ENCODE peak calls at places on chromosomes 2 and 18, in six cellular contexts. H, Q, S, J, Z and Y are unnamed samples.

GRCh38 chr2:109129921-109130725 is 1.1 kb downstream of the SH3RF3 start:
- DNase-seq in H (peak), Q (peak), S (peak), J (peak), Z (peak), Y (no peak)

GRCh38 chr2:20398956-20399567 is 47.8 kb upstream of the RHOB start:
- DNase-seq in H (no peak), Q (peak), S (no peak), J (no peak), Z (no peak), Y (no peak)

GRCh38 chr2:239150125-239151011 is 250.5 kb downstream of the HDAC4 start:
- DNase-seq in H (peak), Q (no peak), S (no peak), J (peak), Z (peak), Y (no peak)

GRCh38 chr2:38107738-38108410 is 31.9 kb upstream of the CYP1B1 start:
- DNase-seq in H (no peak), Q (no peak), S (no peak), J (no peak), Z (no peak), Y (no peak)

GRCh38 chr18:27363918-27364317 is 178.8 kb upstream of the CHST9 start:
- DNase-seq in H (no peak), Q (no peak), S (no peak), J (no peak), Z (no peak), Y (peak)

GRCh38 chr2:161307676-161308075 is 549 bp upstream of the PSMD14 start:
- DNase-seq in H (no peak), Q (no peak), S (no peak), J (no peak), Z (no peak), Y (no peak)

GRCh38 chr2:191255271-191255670 is 10.1 kb downstream of the MYO1B start:
- DNase-seq in H (no peak), Q (peak), S (no peak), J (no peak), Z (no peak), Y (no peak)

GRCh38 chr2:40348665-40349064 is 103.2 kb downstream of the SLC8A1 start:
- DNase-seq in H (no peak), Q (peak), S (no peak), J (no peak), Z (no peak), Y (no peak)

GRCh38 chr2:172775319-172775718 is 39.7 kb downstream of the RAPGEF4 start:
- DNase-seq in H (no peak), Q (no peak), S (no peak), J (no peak), Z (no peak), Y (no peak)

GRCh38 chr2:27123302-27124150 is at the start of gene ABHD1:
- DNase-seq in H (peak), Q (no peak), S (peak), J (peak), Z (peak), Y (peak)

GRCh38 chr2:23828986-23829385 is 97.9 kb downstream of the ATAD2B start:
- DNase-seq in H (no peak), Q (peak), S (no peak), J (no peak), Z (no peak), Y (no peak)

GRCh38 chr2:98468621-98469236 is 24.1 kb downstream of the INPP4A start:
- DNase-seq in H (no peak), Q (peak), S (no peak), J (no peak), Z (peak), Y (no peak)

GRCh38 chr2:191188550-191189093 is 37.8 kb upstream of the STAT4 start:
- DNase-seq in H (no peak), Q (no peak), S (no peak), J (no peak), Z (no peak), Y (no peak)

GRCh38 chr2:12765203-12765602 is 48.5 kb downstream of the TRIB2 start:
- DNase-seq in H (no peak), Q (peak), S (no peak), J (no peak), Z (no peak), Y (no peak)

GRCh38 chr2:1584691-1585485 is 159.4 kb downstream of the PXDN start:
- DNase-seq in H (no peak), Q (no peak), S (no peak), J (no peak), Z (no peak), Y (no peak)

GRCh38 chr2:110114007-110114591 is 1.5 kb downstream of the MALL start:
- DNase-seq in H (no peak), Q (no peak), S (no peak), J (peak), Z (peak), Y (no peak)

GRCh38 chr2:96574364-96574763 is 37.8 kb downstream of the ARID5A start:
- DNase-seq in H (no peak), Q (no peak), S (no peak), J (no peak), Z (no peak), Y (no peak)

GRCh38 chr2:217691920-217692666 is 310.7 kb downstream of the TNS1 start:
- DNase-seq in H (no peak), Q (peak), S (no peak), J (peak), Z (no peak), Y (no peak)

GRCh38 chr2:148209598-148209997 is 188.7 kb downstream of the MBD5 start:
- DNase-seq in H (no peak), Q (no peak), S (peak), J (no peak), Z (peak), Y (no peak)

GRCh38 chr2:643761-644160 is 33.4 kb downstream of the TMEM18 start:
- DNase-seq in H (no peak), Q (no peak), S (no peak), J (no peak), Z (no peak), Y (no peak)

GRCh38 chr2:238489431-238489830 is 62.7 kb downstream of the ASB1 start:
- DNase-seq in H (no peak), Q (no peak), S (no peak), J (no peak), Z (no peak), Y (no peak)

GRCh38 chr2:102707796-102708713 is 53.8 kb upstream of the TMEM182 start:
- DNase-seq in H (no peak), Q (no peak), S (no peak), J (no peak), Z (no peak), Y (no peak)

GRCh38 chr2:31359229-31359628 is 55.3 kb downstream of the XDH start:
- DNase-seq in H (no peak), Q (no peak), S (no peak), J (no peak), Z (no peak), Y (no peak)

GRCh38 chr2:170505631-170506270 is 209.4 kb upstream of the SP5 start:
- DNase-seq in H (no peak), Q (no peak), S (no peak), J (peak), Z (peak), Y (no peak)

GRCh38 chr2:112692496-112692911 is 28.3 kb upstream of the NT5DC4 start:
- DNase-seq in H (no peak), Q (peak), S (no peak), J (no peak), Z (peak), Y (peak)

GRCh38 chr18:6627621-6628020 is 101.9 kb upstream of the ARHGAP28 start:
- DNase-seq in H (no peak), Q (peak), S (no peak), J (no peak), Z (no peak), Y (no peak)

GRCh38 chr2:234003972-234004617 is 46.4 kb upstream of the SPP2 start:
- DNase-seq in H (no peak), Q (peak), S (no peak), J (no peak), Z (peak), Y (no peak)

DNA sequence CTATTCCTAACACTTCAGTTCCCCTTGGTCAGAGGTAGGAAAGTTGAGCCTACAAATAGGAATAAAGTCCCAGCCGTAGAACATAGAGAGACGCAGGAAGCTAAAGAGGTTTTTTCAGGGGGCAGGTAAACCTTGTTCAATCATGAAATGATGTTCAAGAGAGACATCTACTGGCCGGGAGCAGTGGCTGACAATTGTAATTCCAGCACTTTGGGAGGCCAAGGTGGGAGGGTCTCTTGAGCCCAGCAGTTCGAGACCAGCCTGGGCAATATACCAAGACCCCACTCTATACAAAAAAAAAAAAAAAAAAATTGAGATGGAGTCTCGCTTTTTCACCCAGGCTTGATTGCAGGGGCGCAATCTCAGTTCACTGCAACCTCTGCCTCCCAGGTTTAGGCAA is 66.7 kb upstream of the DNAJC10 start:
- DNase-seq in H (peak), Q (peak), S (no peak), J (no peak), Z (peak), Y (peak)
- TF ChIP-seq CTCF in H (peak), Q (peak), S (no peak), J (peak), Z (peak), Y (peak)

GRCh38 chr2:44295636-44296359 is 20.5 kb downstream of the SLC3A1 start:
- DNase-seq in H (no peak), Q (no peak), S (peak), J (no peak), Z (peak), Y (no peak)
- TF ChIP-seq CTCF in H (no peak), Q (no peak), S (no peak), J (no peak), Z (no peak), Y (peak)

GRCh38 chr2:120546865-120547390 is 188.7 kb upstream of the GLI2 start:
- DNase-seq in H (no peak), Q (no peak), S (no peak), J (no peak), Z (no peak), Y (no peak)
- TF ChIP-seq CTCF in H (no peak), Q (no peak), S (no peak), J (no peak), Z (no peak), Y (no peak)

GRCh38 chr2:163595033-163595432 is 140.8 kb downstream of the FIGN start:
- DNase-seq in H (no peak), Q (peak), S (no peak), J (no peak), Z (no peak), Y (no peak)
- TF ChIP-seq CTCF in H (no peak), Q (no peak), S (no peak), J (no peak), Z (no peak), Y (no peak)

DNA sequence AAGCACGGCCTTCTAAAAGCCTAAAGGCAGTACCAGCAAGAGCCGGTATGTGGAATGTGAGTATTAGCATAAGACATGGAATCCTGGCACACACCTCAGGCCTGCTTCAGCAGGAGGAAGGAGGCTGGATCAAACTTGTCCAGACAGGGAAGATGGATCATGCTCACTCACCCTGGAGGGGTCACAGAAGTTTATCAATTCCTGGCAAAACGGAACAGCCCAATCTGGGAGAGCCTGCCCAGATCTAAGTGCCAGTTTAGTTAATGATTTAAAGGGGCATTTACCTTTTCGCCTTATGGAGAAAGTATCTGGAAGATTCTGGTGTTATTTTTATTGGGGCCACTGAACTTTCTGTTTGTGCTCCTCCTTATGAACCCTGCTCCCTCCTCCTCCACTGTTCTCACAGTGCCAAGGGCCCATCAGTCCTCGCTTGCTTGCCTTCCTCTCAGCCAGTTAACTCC is 58.3 kb upstream of the NFE2L2 start:
- DNase-seq in H (no peak), Q (no peak), S (no peak), J (no peak), Z (no peak), Y (no peak)
- TF ChIP-seq CTCF in H (no peak), Q (no peak), S (no peak), J (no peak), Z (no peak), Y (no peak)

DNA sequence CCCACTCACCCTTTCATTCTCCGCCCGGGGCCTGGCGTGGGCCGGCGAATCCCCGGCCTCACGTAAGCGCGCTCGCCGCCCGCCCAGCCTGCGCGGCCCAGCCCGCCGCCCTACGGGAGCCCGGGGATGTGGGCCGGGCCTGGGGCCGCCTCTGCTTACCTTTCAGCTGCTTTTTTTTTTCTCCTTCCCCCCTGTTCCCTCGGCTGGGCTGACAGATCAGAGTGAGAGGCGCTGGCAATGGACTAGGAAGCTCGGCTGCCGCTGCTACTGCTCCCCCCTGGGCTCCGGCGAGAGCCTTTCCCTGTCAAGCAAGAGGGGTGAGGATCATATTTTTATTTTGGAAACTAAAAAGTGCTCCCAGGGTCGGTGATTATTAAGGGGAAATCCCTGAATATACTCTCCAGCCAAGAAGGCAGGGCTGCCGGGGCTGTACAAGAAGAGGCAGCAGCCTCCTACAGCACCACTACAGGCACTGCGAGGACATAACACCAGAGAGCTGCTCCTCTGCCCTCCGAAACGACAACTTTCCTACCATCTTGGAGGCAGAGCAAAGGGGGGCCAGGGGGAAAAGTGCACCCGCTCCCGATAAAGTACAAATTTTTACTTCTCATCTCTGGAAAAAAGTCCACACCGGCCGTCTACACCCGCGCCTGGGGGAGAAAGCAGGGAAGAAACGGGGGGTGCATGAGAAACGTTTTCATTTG is at the start of gene INO80D:
- DNase-seq in H (peak), Q (peak), S (peak), J (peak), Z (peak), Y (peak)
- TF ChIP-seq CTCF in H (peak), Q (peak), S (peak), J (peak), Z (peak), Y (peak)

GRCh38 chr18:2466978-2467377 is 104.3 kb downstream of the METTL4 start:
- DNase-seq in H (no peak), Q (no peak), S (no peak), J (no peak), Z (no peak), Y (no peak)
- TF ChIP-seq CTCF in H (no peak), Q (no peak), S (no peak), J (no peak), Z (no peak), Y (no peak)